ENCODE peak calls at places on chromosome 3, in nine cellular contexts. U, X, W, F, Z, Y, D, A and K are unnamed samples.

GRCh38 chr3:188491276-188491687 is 337.3 kb downstream of the LPP start:
- DNase-seq in X (no peak), Y (no peak), F (peak; percentile 58), W (no peak), U (no peak), A (no peak), D (no peak), Z (no peak), K (no peak)

GRCh38 chr3:166484470-166484869 is 647.2 kb upstream of the BCHE start:
- DNase-seq in W (no peak), Z (no peak), U (no peak), A (no peak), D (no peak), F (no peak), X (no peak), Y (no peak), K (no peak)

GRCh38 chr3:133836497-133837158 is 31.0 kb downstream of the SRPRB start:
- DNase-seq in W (no peak), U (no peak), Y (no peak), F (no peak), D (no peak), Z (no peak), X (no peak), A (no peak), K (no peak)

GRCh38 chr3:185397676-185398075 is 34.7 kb downstream of the MAP3K13 start:
- DNase-seq in X (no peak), Z (no peak), Y (no peak), D (no peak), W (no peak), F (peak; percentile 73), U (no peak), A (no peak), K (no peak)

GRCh38 chr3:57298041-57298440 is 5.6 kb upstream of the ASB14 start:
- DNase-seq in X (peak; percentile 5), Y (no peak), W (no peak), Z (no peak), F (peak; percentile 17), U (no peak), A (peak; percentile 57), D (no peak), K (no peak)

GRCh38 chr3:52480768-52481715 is 14.1 kb upstream of the STAB1 start:
- DNase-seq in Z (no peak), X (no peak), Y (no peak), D (no peak), U (no peak), W (peak; percentile 47), A (no peak), F (peak; percentile 46), K (no peak)

GRCh38 chr3:129745253-129745652 is 138.8 kb upstream of the PLXND1 start:
- DNase-seq in Z (peak; percentile 11), X (no peak), W (no peak), D (no peak), A (no peak), F (no peak), Y (no peak), U (peak; percentile 34), K (no peak)

GRCh38 chr3:102181202-102181920 is 253.5 kb upstream of the ZPLD1 start:
- DNase-seq in F (peak; percentile 9), Y (no peak), D (no peak), U (no peak), X (no peak), A (no peak), W (no peak), Z (no peak), K (no peak)

GRCh38 chr3:127743676-127744075 is 70.9 kb downstream of the ABTB1 start:
- DNase-seq in U (no peak), Y (no peak), X (no peak), D (no peak), Z (no peak), A (peak; percentile 18), F (no peak), W (no peak), K (no peak)

GRCh38 chr3:68941055-68941454 is 8.7 kb upstream of the TAFA4 start:
- DNase-seq in X (no peak), F (no peak), A (no peak), D (no peak), W (no peak), U (no peak), Y (no peak), Z (no peak), K (no peak)

GRCh38 chr3:68945231-68945630 is 12.9 kb upstream of the TAFA4 start:
- DNase-seq in U (no peak), X (no peak), D (no peak), F (no peak), A (no peak), W (no peak), Z (no peak), Y (no peak), K (no peak)

GRCh38 chr3:68943753-68944500 is 11.6 kb upstream of the TAFA4 start:
- DNase-seq in D (no peak), A (no peak), W (no peak), U (no peak), Y (no peak), X (peak; percentile 24), F (no peak), Z (no peak), K (no peak)
- TF ChIP-seq POLR2A in D (no peak), A (no peak), W (no peak), U (no peak), Y (no peak), X (no peak), F (no peak), Z (no peak), K (no peak)

DNA sequence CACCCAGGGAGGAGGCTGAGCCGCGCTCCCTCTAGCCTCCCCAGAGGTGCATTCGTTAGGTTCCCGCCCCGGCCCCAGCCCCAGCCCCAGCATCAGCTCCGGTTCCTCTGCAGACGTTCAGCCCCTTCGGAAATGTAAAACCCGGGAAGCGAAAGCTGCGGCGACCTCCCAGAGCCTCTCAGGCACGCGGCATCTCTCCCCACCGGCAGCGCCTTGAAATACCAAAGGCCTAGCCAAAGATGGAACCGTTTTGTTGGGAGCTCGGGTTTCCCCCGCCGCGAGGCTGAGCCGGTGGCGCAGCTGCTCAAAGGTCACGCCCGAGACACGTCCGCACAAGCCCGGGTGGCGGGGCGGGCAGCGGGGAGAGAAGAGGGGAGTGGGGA is 77.8 kb upstream of the HES1 start:
- DNase-seq in F (peak; percentile 52), A (peak; percentile 75), W (peak; percentile 78), U (peak; percentile 75), D (peak; percentile 26), X (peak; percentile 65), Z (peak; percentile 62), Y (peak; percentile 63), K (peak; percentile 40)
- H3K4me3 ChIP-seq in F (no peak overlapping the region), A (peak overlapping the region; percentile 36), W (peak overlapping the region; percentile 39), U (peak overlapping the region; percentile 35), D (peak overlapping the region; percentile 20), X (peak overlapping the region; percentile 43), Z (peak overlapping the region; percentile 17), Y (no peak overlapping the region), K (no peak overlapping the region)

DNA sequence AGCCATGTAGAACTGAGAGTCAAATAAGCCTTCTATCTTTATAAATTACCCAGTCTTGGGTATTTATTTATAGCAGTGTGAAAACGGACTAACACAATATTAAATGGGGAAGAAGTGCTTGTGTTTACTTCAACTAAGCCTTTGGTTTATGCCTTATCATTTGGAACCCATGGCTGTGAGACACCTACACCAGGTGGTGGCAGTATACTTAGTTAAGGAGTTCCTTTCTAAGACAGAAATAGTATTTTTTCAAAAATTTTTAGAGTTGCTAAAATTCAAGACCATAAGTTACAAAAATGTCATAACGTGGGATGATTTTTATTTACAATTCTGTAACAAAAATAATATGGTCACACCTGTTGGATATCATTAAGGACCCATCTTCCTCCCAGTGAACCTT is 354.5 kb upstream of the SOX14 start:
- DNase-seq in W (no peak), Z (no peak), U (no peak), Y (no peak), A (no peak), F (no peak), X (no peak), D (no peak), K (no peak)
- TF ChIP-seq CTCF in W (no peak), Z (no peak), U (no peak), Y (no peak), A (no peak), F (no peak), X (no peak), D (no peak), K (no peak)

DNA sequence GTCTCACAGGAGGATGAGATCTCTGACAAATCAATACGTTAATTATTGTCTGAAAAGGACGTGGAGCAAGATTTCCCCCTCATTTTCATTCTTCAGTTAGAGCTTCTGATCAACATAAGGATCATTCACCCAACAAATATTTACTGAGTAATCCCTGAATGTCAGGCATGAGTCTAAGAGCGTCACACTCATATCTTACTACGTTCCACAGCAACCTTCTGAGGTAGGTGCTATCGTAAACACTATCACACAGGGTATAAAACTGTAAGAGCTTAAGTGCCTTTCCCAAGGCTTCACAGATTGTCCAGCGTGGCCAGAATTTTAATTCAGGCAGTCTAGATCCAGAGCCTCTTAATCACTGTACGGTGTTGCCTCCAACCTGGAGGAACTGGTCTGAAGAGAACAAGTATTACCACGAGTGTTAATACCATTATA is 10.6 kb upstream of the TM4SF1 start:
- DNase-seq in D (no peak), Z (no peak), X (no peak), Y (no peak), U (no peak), W (no peak), A (no peak), F (no peak), K (no peak)
- TF ChIP-seq POLR2A in D (no peak), Z (no peak), X (no peak), Y (no peak), U (no peak), W (no peak), A (no peak), F (no peak), K (no peak)

DNA sequence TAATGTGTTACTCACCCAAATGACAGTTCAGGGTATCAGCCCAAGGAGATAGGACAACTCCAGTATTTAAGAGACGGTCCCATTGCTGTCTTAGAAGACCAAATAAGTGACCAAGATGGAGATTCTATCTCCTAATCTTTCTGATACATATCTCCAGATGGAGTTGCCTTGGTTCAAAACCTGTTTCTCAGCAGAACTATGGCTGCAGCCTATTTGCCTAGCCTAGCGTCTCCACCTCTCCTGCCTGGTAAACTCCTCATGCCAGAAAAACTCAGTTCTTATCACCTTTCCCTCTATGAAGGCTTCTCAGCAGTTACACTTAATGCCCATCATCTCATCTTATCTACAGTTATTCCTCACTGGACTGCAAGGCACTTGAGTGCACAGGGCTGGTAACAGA is 1.2 kb upstream of the CSPG5 start:
- DNase-seq in Z (no peak), F (no peak), U (no peak), D (no peak), W (no peak), A (no peak), Y (no peak), X (no peak), K (no peak)
- H3K4me3 ChIP-seq in Z (no peak overlapping the region), F (no peak overlapping the region), U (no peak overlapping the region), D (no peak overlapping the region), W (no peak overlapping the region), A (no peak overlapping the region), Y (no peak overlapping the region), X (no peak overlapping the region), K (no peak overlapping the region)

GRCh38 chr3:103613738-103614137 is 1178.9 kb downstream of the ZPLD1 start:
- DNase-seq in X (no peak), A (no peak), W (no peak), Y (no peak), U (no peak), Z (no peak), D (no peak), F (no peak), K (no peak)

GRCh38 chr3:103614719-103615118 is 1179.9 kb downstream of the ZPLD1 start:
- DNase-seq in U (no peak), Y (no peak), F (no peak), A (no peak), W (no peak), D (no peak), Z (no peak), X (no peak), K (no peak)

GRCh38 chr3:103609472-103609871 is 1174.7 kb downstream of the ZPLD1 start:
- DNase-seq in Y (no peak), X (no peak), D (no peak), W (no peak), Z (no peak), U (no peak), F (no peak), A (no peak), K (no peak)
- TF ChIP-seq CTCF in Y (no peak), X (no peak), D (no peak), W (no peak), Z (no peak), U (no peak), F (no peak), A (no peak), K (no peak)